ENCODE peak calls at places on chromosome 16, in four cellular contexts. Y is WTC11, H is K562, R is HepG2. V is an unnamed sample.
A peak's percentile ranks its signal among the peaks of the same experiment; 100 is the strongest.

GRCh38 chr16:46830417-46830901 is 521 bp downstream of the C16orf87 start:
- DNase-seq in H (no peak), Y (peak; percentile 57), R (no peak), V (no peak)

GRCh38 chr16:73483934-73484712 is 436.2 kb upstream of the ZFHX3 start:
- DNase-seq in Y (no peak), H (no peak), R (no peak), V (no peak)

GRCh38 chr16:89446136-89446974 is 44.0 kb downstream of the ANKRD11 start:
- DNase-seq in Y (no peak), H (no peak), R (no peak), V (no peak)

GRCh38 chr16:88804552-88805339 is 1.2 kb downstream of the CDT1 start:
- DNase-seq in H (peak; percentile 53), Y (peak; percentile 60), R (peak; percentile 74), V (no peak)

GRCh38 chr16:84088695-84089395 is 27.9 kb downstream of the MBTPS1 start:
- DNase-seq in H (no peak), R (peak; percentile 24), Y (no peak), V (peak; percentile 67)

GRCh38 chr16:49930841-49931240 is 74.9 kb upstream of the ZNF423 start:
- DNase-seq in H (no peak), Y (no peak), R (no peak), V (no peak)

GRCh38 chr16:17138801-17139200 is 332.0 kb downstream of the XYLT1 start:
- DNase-seq in R (no peak), H (peak; percentile 52), Y (peak; percentile 54), V (no peak)

GRCh38 chr16:9042943-9043680 is 48.3 kb upstream of the HAPSTR1 start:
- DNase-seq in R (no peak), H (no peak), Y (no peak), V (no peak)

GRCh38 chr16:17328971-17329370 is 141.8 kb downstream of the XYLT1 start:
- DNase-seq in Y (no peak), R (no peak), H (no peak), V (no peak)

GRCh38 chr16:25143898-25144297 is 32.4 kb downstream of the LCMT1 start:
- DNase-seq in R (no peak), H (peak; percentile 17), Y (peak; percentile 25), V (no peak)

GRCh38 chr16:70749006-70749678 is 51.8 kb downstream of the VAC14 start:
- DNase-seq in Y (no peak), R (no peak), H (no peak), V (no peak)

GRCh38 chr16:71249399-71249798 is 18.9 kb upstream of the HYDIN start:
- DNase-seq in H (peak; percentile 8), R (no peak), Y (peak; percentile 34), V (no peak)

GRCh38 chr16:6725634-6726331 is 606.9 kb upstream of the RBFOX1 start:
- DNase-seq in H (peak; percentile 8), R (no peak), Y (no peak), V (no peak)

GRCh38 chr16:80231888-80232287 is 308.9 kb upstream of the DYNLRB2 start:
- DNase-seq in H (no peak), Y (no peak), R (peak; percentile 48), V (peak; percentile 39)
- TF ChIP-seq CBFB in H (no peak), Y (no peak), R (no peak), V (no peak)

GRCh38 chr16:75241412-75241811 is 10.0 kb downstream of the BCAR1 start:
- DNase-seq in Y (no peak), R (no peak), H (no peak), V (no peak)
- TF ChIP-seq CBFB in Y (no peak), R (no peak), H (no peak), V (no peak)

GRCh38 chr16:20042848-20043247 is 30.8 kb downstream of the GPR139 start:
- DNase-seq in Y (no peak), H (peak; percentile 33), R (no peak), V (no peak)
- TF ChIP-seq CBFB in Y (no peak), H (no peak), R (no peak), V (no peak)

GRCh38 chr16:11409398-11409797 is 64.1 kb downstream of the RMI2 start:
- DNase-seq in H (no peak), R (no peak), Y (no peak), V (no peak)
- TF ChIP-seq CBFB in H (no peak), R (no peak), Y (no peak), V (no peak)

GRCh38 chr16:86195863-86196630 is 297.1 kb downstream of the IRF8 start:
- DNase-seq in R (peak; percentile 21), Y (peak; percentile 58), H (no peak), V (no peak)
- TF ChIP-seq CBFB in R (no peak), Y (no peak), H (no peak), V (no peak)

DNA sequence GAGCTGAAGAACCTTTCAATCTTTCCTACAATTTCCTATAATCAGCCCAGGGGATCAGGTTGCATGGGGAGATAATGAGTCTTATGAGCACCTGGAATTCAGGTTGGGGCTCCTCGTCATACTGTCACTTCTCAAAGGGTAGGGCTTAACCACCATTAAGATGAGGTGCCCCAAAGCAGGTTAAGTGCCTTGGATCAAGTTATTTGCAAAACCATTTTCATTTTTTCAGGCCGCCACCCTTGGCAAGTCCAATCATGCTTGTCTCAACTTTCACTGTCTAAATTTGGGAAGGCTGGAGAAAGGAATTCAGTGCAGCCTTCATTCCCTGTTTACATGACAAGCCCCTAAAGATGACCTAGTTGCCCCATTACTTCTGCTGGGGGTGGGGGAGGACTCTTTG is 44.9 kb upstream of the TANGO6 start:
- DNase-seq in Y (no peak), H (no peak), R (no peak), V (no peak)
- TF ChIP-seq CBFB in Y (no peak), H (no peak), R (no peak), V (no peak)

GRCh38 chr16:23499801-23500200 is 10.5 kb downstream of the GGA2 start:
- DNase-seq in Y (peak; percentile 52), H (no peak), R (no peak), V (no peak)

GRCh38 chr16:23501291-23501690 is 9.0 kb downstream of the GGA2 start:
- DNase-seq in Y (no peak), H (no peak), R (no peak), V (no peak)

GRCh38 chr16:23500866-23501234 is 9.4 kb downstream of the GGA2 start:
- DNase-seq in Y (no peak), R (no peak), H (no peak), V (no peak)

GRCh38 chr16:23498863-23499262 is 11.4 kb downstream of the GGA2 start:
- DNase-seq in R (peak; percentile 44), Y (no peak), H (no peak), V (no peak)

GRCh38 chr16:23500212-23500865 is 10.0 kb downstream of the GGA2 start:
- DNase-seq in Y (no peak), H (no peak), R (no peak), V (no peak)
- TF ChIP-seq CBFB in Y (no peak), H (no peak), R (no peak), V (no peak)

GRCh38 chr16:53502331-53503269 is at the start of gene AKTIP:
- DNase-seq in R (no peak), H (no peak), Y (peak; percentile 67), V (no peak)
- TF ChIP-seq CBFB in R (peak; percentile 12), H (no peak), Y (no peak), V (no peak)

V was measured in GM12878.